ENCODE peak calls at places on chromosome 16, in nine cellular contexts. One of them, this sample, is unnamed.

GRCh38 chr16:30472328-30472942 is at the start of gene ITGAL:
- DNase-seq in esophagus muscularis mucosa: no peak
- DNase-seq in thoracic aorta: no peak
- DNase-seq in lower leg skin: peak
- DNase-seq in cardiac muscle cell: no peak
- DNase-seq in ascending aorta: peak
- DNase-seq in mammary epithelial cell: no peak
- DNase-seq in A549: no peak
- DNase-seq in stimulated activated CD4-positive, alpha-beta T cell treated with anti-CD3 and anti-CD28 coated beads, Interleukin-15, amount 100 ng/mL, for 24 hours: peak
- DNase-seq in this sample: peak

GRCh38 chr16:81601008-81601428 is 156.4 kb downstream of the CMIP start:
- DNase-seq in esophagus muscularis mucosa: no peak
- DNase-seq in thoracic aorta: no peak
- DNase-seq in lower leg skin: peak
- DNase-seq in cardiac muscle cell: peak
- DNase-seq in ascending aorta: peak
- DNase-seq in mammary epithelial cell: peak
- DNase-seq in A549: peak
- DNase-seq in stimulated activated CD4-positive, alpha-beta T cell treated with anti-CD3 and anti-CD28 coated beads, Interleukin-15, amount 100 ng/mL, for 24 hours: no peak
- DNase-seq in this sample: no peak

GRCh38 chr16:65180986-65181710 is 59.3 kb upstream of the CDH11 start:
- DNase-seq in esophagus muscularis mucosa: no peak
- DNase-seq in thoracic aorta: no peak
- DNase-seq in lower leg skin: no peak
- DNase-seq in cardiac muscle cell: peak
- DNase-seq in ascending aorta: no peak
- DNase-seq in mammary epithelial cell: no peak
- DNase-seq in A549: no peak
- DNase-seq in stimulated activated CD4-positive, alpha-beta T cell treated with anti-CD3 and anti-CD28 coated beads, Interleukin-15, amount 100 ng/mL, for 24 hours: no peak
- DNase-seq in this sample: no peak

GRCh38 chr16:21301168-21301894 is 23.2 kb upstream of the CRYM start:
- DNase-seq in esophagus muscularis mucosa: no peak
- DNase-seq in thoracic aorta: peak
- DNase-seq in lower leg skin: peak
- DNase-seq in cardiac muscle cell: peak
- DNase-seq in ascending aorta: peak
- DNase-seq in mammary epithelial cell: peak
- DNase-seq in A549: peak
- DNase-seq in stimulated activated CD4-positive, alpha-beta T cell treated with anti-CD3 and anti-CD28 coated beads, Interleukin-15, amount 100 ng/mL, for 24 hours: peak
- DNase-seq in this sample: peak

GRCh38 chr16:75264531-75264998 is 13.1 kb upstream of the BCAR1 start:
- DNase-seq in esophagus muscularis mucosa: no peak
- DNase-seq in thoracic aorta: no peak
- DNase-seq in lower leg skin: no peak
- DNase-seq in cardiac muscle cell: peak
- DNase-seq in ascending aorta: peak
- DNase-seq in mammary epithelial cell: no peak
- DNase-seq in A549: no peak
- DNase-seq in stimulated activated CD4-positive, alpha-beta T cell treated with anti-CD3 and anti-CD28 coated beads, Interleukin-15, amount 100 ng/mL, for 24 hours: no peak
- DNase-seq in this sample: peak

GRCh38 chr16:50245417-50246298 is 20.7 kb upstream of the ADCY7 start:
- DNase-seq in esophagus muscularis mucosa: no peak
- DNase-seq in thoracic aorta: no peak
- DNase-seq in lower leg skin: peak
- DNase-seq in cardiac muscle cell: peak
- DNase-seq in ascending aorta: peak
- DNase-seq in mammary epithelial cell: peak
- DNase-seq in A549: peak
- DNase-seq in stimulated activated CD4-positive, alpha-beta T cell treated with anti-CD3 and anti-CD28 coated beads, Interleukin-15, amount 100 ng/mL, for 24 hours: peak
- DNase-seq in this sample: peak

GRCh38 chr16:86772671-86773338 is 194.5 kb downstream of the FOXL1 start:
- DNase-seq in esophagus muscularis mucosa: no peak
- DNase-seq in thoracic aorta: no peak
- DNase-seq in lower leg skin: no peak
- DNase-seq in cardiac muscle cell: peak
- DNase-seq in ascending aorta: no peak
- DNase-seq in mammary epithelial cell: peak
- DNase-seq in A549: no peak
- DNase-seq in stimulated activated CD4-positive, alpha-beta T cell treated with anti-CD3 and anti-CD28 coated beads, Interleukin-15, amount 100 ng/mL, for 24 hours: no peak
- DNase-seq in this sample: no peak

GRCh38 chr16:27642753-27643152 is 92.8 kb downstream of the KATNIP start:
- DNase-seq in esophagus muscularis mucosa: no peak
- DNase-seq in thoracic aorta: no peak
- DNase-seq in lower leg skin: no peak
- DNase-seq in cardiac muscle cell: peak
- DNase-seq in ascending aorta: no peak
- DNase-seq in mammary epithelial cell: peak
- DNase-seq in A549: no peak
- DNase-seq in stimulated activated CD4-positive, alpha-beta T cell treated with anti-CD3 and anti-CD28 coated beads, Interleukin-15, amount 100 ng/mL, for 24 hours: peak
- DNase-seq in this sample: peak

GRCh38 chr16:8935989-8936388 is 27.7 kb downstream of the USP7 start:
- DNase-seq in esophagus muscularis mucosa: no peak
- DNase-seq in thoracic aorta: no peak
- DNase-seq in lower leg skin: no peak
- DNase-seq in cardiac muscle cell: peak
- DNase-seq in ascending aorta: no peak
- DNase-seq in mammary epithelial cell: no peak
- DNase-seq in A549: no peak
- DNase-seq in stimulated activated CD4-positive, alpha-beta T cell treated with anti-CD3 and anti-CD28 coated beads, Interleukin-15, amount 100 ng/mL, for 24 hours: no peak
- DNase-seq in this sample: no peak

GRCh38 chr16:56368545-56368944 is 56.8 kb downstream of the AMFR start:
- DNase-seq in esophagus muscularis mucosa: no peak
- DNase-seq in thoracic aorta: no peak
- DNase-seq in lower leg skin: no peak
- DNase-seq in cardiac muscle cell: no peak
- DNase-seq in ascending aorta: no peak
- DNase-seq in mammary epithelial cell: no peak
- DNase-seq in A549: no peak
- DNase-seq in stimulated activated CD4-positive, alpha-beta T cell treated with anti-CD3 and anti-CD28 coated beads, Interleukin-15, amount 100 ng/mL, for 24 hours: no peak
- DNase-seq in this sample: no peak

This sample was measured in testis.